ENCODE peak calls at places on chromosomes 7 and 10, in ten cellular contexts. I is central memory CD4-positive, alpha-beta T cell; J is left ventricle myocardium superior; M is adipocyte; U is HCT116; T is amniotic stem cell; C is NCI-H1694; N is putamen; G is NT2/D1; F is erythroblast. R is an unnamed sample.

GRCh38 chr10:100122780-100123179 is 41.1 kb upstream of the CPN1 start:
- DNase-seq in C (no peak), N (no peak), F (no peak), U (no peak), T (no peak), G (no peak), M (no peak), I (no peak), J (no peak), R (no peak)

GRCh38 chr7:85186083-85186520 is 754 bp downstream of the SEMA3D start:
- DNase-seq in U (no peak), I (no peak), M (peak), N (no peak), J (peak), G (peak), T (peak), F (no peak), C (no peak), R (no peak)

GRCh38 chr7:29500719-29501118 is 62.9 kb upstream of the PRR15 start:
- DNase-seq in N (no peak), J (no peak), I (no peak), U (no peak), M (peak), T (no peak), G (no peak), C (no peak), F (no peak), R (no peak)

GRCh38 chr7:135748770-135749169 is at the start of gene FAM180A:
- DNase-seq in G (no peak), M (peak), J (peak), N (no peak), F (no peak), C (no peak), T (peak), U (no peak), I (no peak), R (no peak)

GRCh38 chr10:30940279-30940678 is 91.4 kb downstream of the ZNF438 start:
- DNase-seq in C (no peak), J (no peak), U (no peak), G (no peak), N (no peak), M (no peak), F (no peak), T (no peak), I (no peak), R (no peak)

GRCh38 chr7:110156511-110156910 is 934.4 kb upstream of the LRRN3 start:
- DNase-seq in T (no peak), N (no peak), J (no peak), F (no peak), U (no peak), M (no peak), C (no peak), I (no peak), G (no peak), R (no peak)

GRCh38 chr7:131488361-131488760 is 68.1 kb downstream of the PODXL start:
- DNase-seq in C (no peak), T (no peak), N (no peak), M (peak), J (no peak), U (no peak), I (no peak), G (no peak), F (no peak), R (no peak)

GRCh38 chr10:103627111-103627892 is 133.8 kb downstream of the NEURL1 start:
- DNase-seq in I (no peak), C (peak), G (no peak), T (no peak), F (no peak), N (no peak), J (peak), M (no peak), U (no peak), R (peak)

GRCh38 chr10:88541116-88541626 is 41.9 kb downstream of the RNLS start:
- DNase-seq in F (no peak), I (no peak), J (no peak), T (no peak), N (no peak), U (no peak), G (no peak), M (no peak), C (no peak), R (no peak)

GRCh38 chr10:100972904-100973535 is 3.7 kb downstream of the SEMA4G start:
- DNase-seq in T (no peak), M (no peak), J (no peak), U (no peak), C (no peak), I (no peak), G (no peak), N (no peak), F (no peak), R (no peak)

GRCh38 chr7:47485640-47486435 is 96.1 kb downstream of the TNS3 start:
- DNase-seq in N (no peak), I (no peak), T (no peak), F (no peak), J (peak), U (no peak), G (no peak), M (no peak), C (no peak), R (no peak)

GRCh38 chr7:16978358-16979244 is 96.8 kb upstream of the AGR3 start:
- DNase-seq in J (no peak), N (no peak), F (no peak), U (no peak), G (peak), T (peak), C (no peak), I (no peak), M (peak), R (no peak)

GRCh38 chr10:773562-774161 is 84.2 kb upstream of the DIP2C start:
- DNase-seq in J (no peak), C (no peak), U (no peak), F (no peak), N (no peak), M (no peak), G (no peak), T (no peak), I (no peak), R (no peak)

GRCh38 chr10:128694532-128694931 is 568.3 kb upstream of the MKI67 start:
- DNase-seq in N (no peak), G (no peak), J (no peak), M (no peak), C (no peak), I (no peak), F (no peak), U (no peak), T (no peak), R (no peak)

R was measured in cerebellum.